ENCODE peak calls at places on chromosomes 12 and 14, in eight cellular contexts. Z, N, M, K, J, U, T and B are unnamed samples.

GRCh38 chr14:68910540-68910939 is 68.6 kb downstream of the ACTN1 start:
- DNase-seq in Z (no peak), N (no peak), M (no peak), K (no peak), J (no peak), U (no peak), T (peak; percentile 10), B (peak; percentile 45)

GRCh38 chr12:111359231-111359913 is 9.5 kb downstream of the PHETA1 start:
- DNase-seq in Z (no peak), N (no peak), M (peak; percentile 11), K (no peak), J (no peak), U (no peak), T (no peak), B (no peak)

GRCh38 chr14:104794099-104794498 is 1.4 kb downstream of the AKT1 start:
- DNase-seq in Z (peak; percentile 88), N (peak; percentile 17), M (peak; percentile 85), K (no peak), J (peak; percentile 94), U (peak; percentile 72), T (peak; percentile 39), B (peak; percentile 51)

GRCh38 chr12:54356228-54356627 is 8.1 kb downstream of the GPR84 start:
- DNase-seq in Z (no peak), N (no peak), M (no peak), K (no peak), J (no peak), U (no peak), T (no peak), B (no peak)

GRCh38 chr12:54052745-54053624 is 650 bp upstream of the HOXC4 start:
- DNase-seq in Z (no peak), N (peak; percentile 58), M (no peak), K (no peak), J (no peak), U (no peak), T (peak; percentile 90), B (peak; percentile 6)

GRCh38 chr12:71046215-71046614 is 111.6 kb downstream of the TSPAN8 start:
- DNase-seq in Z (no peak), N (no peak), M (peak; percentile 74), K (no peak), J (no peak), U (no peak), T (no peak), B (peak; percentile 69)

GRCh38 chr12:8145754-8146415 is 10.9 kb upstream of the ZNF705A start:
- DNase-seq in Z (peak; percentile 87), N (no peak), M (peak; percentile 21), K (no peak), J (peak; percentile 39), U (no peak), T (no peak), B (peak; percentile 33)

GRCh38 chr14:100771121-100771800 is 44.6 kb downstream of the DLK1 start:
- DNase-seq in Z (peak; percentile 64), N (no peak), M (no peak), K (no peak), J (no peak), U (no peak), T (no peak), B (no peak)

GRCh38 chr12:34400423-34400881 is 378.2 kb downstream of the ALG10 start:
- DNase-seq in Z (peak; percentile 53), N (no peak), M (no peak), K (peak; percentile 59), J (no peak), U (no peak), T (no peak), B (no peak)

GRCh38 chr12:112294793-112295192 is 87.4 kb downstream of the HECTD4 start:
- DNase-seq in Z (no peak), N (no peak), M (no peak), K (no peak), J (no peak), U (no peak), T (no peak), B (peak; percentile 8)

GRCh38 chr14:102849522-102850379 is 72.5 kb downstream of the TRAF3 start:
- DNase-seq in Z (no peak), N (no peak), M (no peak), K (no peak), J (no peak), U (no peak), T (no peak), B (no peak)

GRCh38 chr12:82651489-82651888 is 35.2 kb upstream of the TMTC2 start:
- DNase-seq in Z (no peak), N (no peak), M (no peak), K (no peak), J (no peak), U (no peak), T (no peak), B (peak; percentile 40)

GRCh38 chr12:916240-916639 is 33.3 kb downstream of the RAD52 start:
- DNase-seq in Z (no peak), N (no peak), M (no peak), K (no peak), J (no peak), U (no peak), T (no peak), B (no peak)

GRCh38 chr12:2322554-2323120 is 269.9 kb downstream of the CACNA1C start:
- DNase-seq in Z (no peak), N (no peak), M (no peak), K (no peak), J (no peak), U (no peak), T (no peak), B (no peak)

GRCh38 chr14:75277000-75277795 is 1.4 kb upstream of the FOS start:
- DNase-seq in Z (peak; percentile 97), N (peak; percentile 87), M (peak; percentile 96), K (peak; percentile 84), J (peak; percentile 85), U (peak; percentile 67), T (no peak), B (peak; percentile 83)

GRCh38 chr12:14811486-14811885 is 2.5 kb downstream of the SMCO3 start:
- DNase-seq in Z (no peak), N (no peak), M (no peak), K (no peak), J (no peak), U (no peak), T (no peak), B (no peak)

GRCh38 chr12:90036641-90037040 is 328.0 kb upstream of the ATP2B1 start:
- DNase-seq in Z (no peak), N (no peak), M (no peak), K (no peak), J (no peak), U (peak; percentile 53), T (no peak), B (peak; percentile 73)

GRCh38 chr14:29805415-29806123 is 122.1 kb downstream of the PRKD1 start:
- DNase-seq in Z (peak; percentile 86), N (no peak), M (peak; percentile 94), K (no peak), J (no peak), U (peak; percentile 73), T (no peak), B (peak; percentile 79)

GRCh38 chr12:10304161-10304574 is 3.5 kb upstream of the KLRD1 start:
- DNase-seq in Z (no peak), N (peak; percentile 48), M (peak; percentile 30), K (no peak), J (no peak), U (no peak), T (no peak), B (peak; percentile 30)

GRCh38 chr14:61330511-61330910 is 9.1 kb downstream of the PRKCH start:
- DNase-seq in Z (no peak), N (no peak), M (no peak), K (no peak), J (no peak), U (no peak), T (no peak), B (no peak)

GRCh38 chr12:32917094-32917611 is 20.6 kb upstream of the PKP2 start:
- DNase-seq in Z (no peak), N (no peak), M (no peak), K (no peak), J (no peak), U (no peak), T (no peak), B (no peak)

GRCh38 chr12:130104596-130105253 is 57.5 kb upstream of the FZD10 start:
- DNase-seq in Z (no peak), N (no peak), M (no peak), K (no peak), J (peak; percentile 45), U (no peak), T (no peak), B (no peak)

GRCh38 chr12:107983871-107984480 is 145.1 kb upstream of the WSCD2 start:
- DNase-seq in Z (no peak), N (no peak), M (peak; percentile 12), K (no peak), J (no peak), U (no peak), T (no peak), B (peak; percentile 8)